ENCODE peak calls at places on chromosomes 11 and 22, in five cellular contexts. V, X, Z, C and H are unnamed samples.

GRCh38 chr11:5596611-5597201 is at the start of gene TRIM6:
- DNase-seq in X (no peak), Z (no peak), C (no peak), V (no peak), H (peak; percentile 71)

GRCh38 chr11:112619106-112619505 is 342.1 kb upstream of the NCAM1 start:
- DNase-seq in C (no peak), Z (no peak), X (no peak), V (no peak), H (no peak)

GRCh38 chr11:132643239-132643638 is 889.1 kb downstream of the OPCML start:
- DNase-seq in X (no peak), C (no peak), Z (no peak), V (no peak), H (no peak)

GRCh38 chr11:813440-814096 is 3.8 kb downstream of the RPLP2 start:
- DNase-seq in C (no peak), V (no peak), Z (no peak), X (no peak), H (no peak)

GRCh38 chr11:128757235-128757711 is 63.4 kb downstream of the FLI1 start:
- DNase-seq in V (peak; percentile 3), C (peak; percentile 93), X (no peak), Z (no peak), H (peak; percentile 29)

GRCh38 chr22:28977481-28977971 is 84.1 kb downstream of the C22orf31 start:
- DNase-seq in C (no peak), X (peak; percentile 89), V (peak; percentile 18), Z (no peak), H (no peak)

GRCh38 chr11:132099692-132100091 is 729.3 kb downstream of the NTM start:
- DNase-seq in V (no peak), C (no peak), Z (peak; percentile 27), X (no peak), H (peak; percentile 1)

GRCh38 chr11:111376453-111376871 is 2.6 kb downstream of the POU2AF1 start:
- DNase-seq in X (no peak), Z (no peak), V (no peak), C (no peak), H (no peak)

GRCh38 chr11:22786475-22786874 is 43.1 kb downstream of the SVIP start:
- DNase-seq in Z (no peak), V (no peak), X (no peak), C (peak; percentile 68), H (no peak)

GRCh38 chr22:32764330-32765116 is 37.0 kb upstream of the TIMP3 start:
- DNase-seq in Z (no peak), V (no peak), C (no peak), X (no peak), H (no peak)

GRCh38 chr22:23532756-23533155 is 47.3 kb downstream of the IGLL1 start:
- DNase-seq in C (no peak), Z (peak; percentile 18), X (no peak), V (no peak), H (no peak)

GRCh38 chr11:45096636-45097035 is 49.8 kb upstream of the PRDM11 start:
- DNase-seq in Z (no peak), X (no peak), C (no peak), V (no peak), H (no peak)

GRCh38 chr22:38467904-38468760 is at the start of gene KDELR3:
- DNase-seq in Z (peak; percentile 80), X (no peak), V (peak; percentile 15), C (no peak), H (peak; percentile 93)

GRCh38 chr11:12196335-12196734 is 85.9 kb downstream of the MICAL2 start:
- DNase-seq in V (no peak), Z (no peak), X (no peak), C (no peak), H (no peak)

GRCh38 chr11:59918987-59919589 is 19.1 kb upstream of the OOSP1 start:
- DNase-seq in Z (peak; percentile 29), X (peak; percentile 18), V (peak; percentile 56), C (no peak), H (peak; percentile 46)

GRCh38 chr11:108069947-108070346 is 51.4 kb upstream of the ACAT1 start:
- DNase-seq in C (peak; percentile 4), V (no peak), Z (no peak), X (no peak), H (no peak)

GRCh38 chr22:45482169-45482568 is 20.5 kb upstream of the FBLN1 start:
- DNase-seq in X (no peak), Z (no peak), V (no peak), C (no peak), H (no peak)

GRCh38 chr11:128620306-128621175 is 33.2 kb upstream of the ETS1 start:
- DNase-seq in Z (no peak), X (no peak), V (no peak), C (no peak), H (peak; percentile 20)

GRCh38 chr11:124897681-124898680 is at the start of gene ROBO4:
- DNase-seq in C (no peak), V (peak; percentile 22), X (peak; percentile 22), Z (peak; percentile 15), H (no peak)

GRCh38 chr11:92978226-92979111 is 9.0 kb downstream of the MTNR1B start:
- DNase-seq in C (no peak), Z (peak; percentile 78), V (no peak), X (no peak), H (peak; percentile 29)

GRCh38 chr11:110878513-110878912 is 166.3 kb upstream of the ARHGAP20 start:
- DNase-seq in Z (no peak), X (no peak), V (no peak), C (no peak), H (no peak)

GRCh38 chr11:124402326-124402922 is 3.6 kb upstream of the OR8B3 start:
- DNase-seq in X (peak; percentile 56), C (no peak), Z (peak; percentile 64), V (peak; percentile 60), H (peak; percentile 67)

GRCh38 chr11:76609736-76610370 is 60.7 kb downstream of the LRRC32 start:
- DNase-seq in X (no peak), C (no peak), V (no peak), Z (peak; percentile 5), H (no peak)

GRCh38 chr11:121328213-121328966 is 35.8 kb downstream of the SC5D start:
- DNase-seq in C (no peak), Z (no peak), X (no peak), V (no peak), H (no peak)

GRCh38 chr11:102416974-102417373 is 35.6 kb downstream of the TMEM123 start:
- DNase-seq in C (no peak), V (no peak), Z (no peak), X (no peak), H (no peak)

GRCh38 chr22:27801616-27802388 is at the start of gene MN1:
- DNase-seq in C (no peak), Z (peak; percentile 89), X (no peak), V (no peak), H (no peak)

GRCh38 chr11:102476812-102477211 is 24.2 kb upstream of the TMEM123 start:
- DNase-seq in Z (no peak), C (no peak), X (peak; percentile 95), V (no peak), H (peak; percentile 62)

GRCh38 chr11:48005878-48006277 is 25.5 kb downstream of the PTPRJ start:
- DNase-seq in Z (no peak), X (no peak), V (no peak), C (no peak), H (no peak)

GRCh38 chr11:112162761-112163669 is 879 bp downstream of the IL18 start:
- DNase-seq in C (no peak), Z (no peak), X (peak; percentile 21), V (no peak), H (no peak)

GRCh38 chr11:1001682-1002081 is 34.8 kb downstream of the MUC6 start:
- DNase-seq in X (no peak), Z (no peak), V (no peak), C (no peak), H (no peak)

DNA sequence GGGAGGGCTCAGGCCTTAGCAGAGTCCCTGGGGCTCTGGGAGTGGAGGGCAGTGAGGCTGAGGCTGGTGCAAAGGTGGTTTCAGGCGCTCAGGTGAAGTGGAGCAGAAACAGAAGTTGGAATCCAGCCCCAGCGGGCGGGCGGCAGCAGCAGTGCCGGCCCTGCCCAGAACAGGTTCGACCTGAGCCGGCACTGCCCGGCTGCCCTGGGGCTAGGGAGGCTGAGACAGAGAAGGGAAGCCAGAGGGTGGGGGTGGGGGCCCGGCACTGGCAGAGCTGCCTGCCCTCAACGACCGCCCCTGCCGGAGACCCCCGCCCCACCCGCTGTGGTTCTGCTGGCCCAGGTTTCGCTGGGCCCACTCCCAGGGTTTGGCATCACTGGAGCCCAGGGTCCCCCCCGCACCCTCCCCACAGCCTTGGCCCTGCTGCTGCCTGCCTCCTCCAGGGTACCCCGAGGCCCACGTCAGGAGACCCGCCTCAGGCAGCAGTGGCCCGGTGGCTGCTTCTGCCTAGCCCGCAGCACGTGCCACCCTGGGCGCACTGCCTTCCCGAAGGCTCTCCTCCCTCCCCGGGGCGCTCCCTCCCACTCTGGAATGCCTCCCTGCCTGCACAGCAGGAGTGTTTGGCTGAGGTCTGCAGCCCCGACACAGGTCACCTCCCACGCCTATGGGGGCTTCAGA is 13.2 kb downstream of the ASCL2 start:
- DNase-seq in C (no peak), X (no peak), V (no peak), Z (no peak), H (no peak)
- TF ChIP-seq ZBTB33 in C (no peak), X (no peak), V (no peak), Z (no peak), H (no peak)

DNA sequence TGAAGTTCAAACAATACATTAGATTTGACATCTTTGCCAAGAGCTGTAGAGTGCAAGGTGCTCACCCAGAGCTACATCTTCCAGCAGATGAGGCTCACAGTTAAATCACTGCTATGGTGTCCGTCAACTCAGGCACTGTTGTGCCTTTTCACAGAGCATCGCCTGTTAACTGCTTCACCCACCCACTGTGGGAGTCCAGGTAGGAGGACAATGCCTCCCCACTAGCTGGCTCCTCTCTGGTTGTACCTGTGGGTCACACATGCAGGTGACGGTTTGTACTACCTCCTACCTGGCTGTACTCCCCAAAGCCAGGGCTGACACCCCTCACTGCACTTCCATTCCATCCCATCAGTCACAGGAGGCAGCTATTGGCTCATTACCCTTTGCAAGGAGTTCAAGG is 84.6 kb upstream of the TOP3B start:
- DNase-seq in V (no peak), C (no peak), X (no peak), Z (no peak), H (no peak)
- TF ChIP-seq ZBTB33 in V (no peak), C (no peak), X (no peak), Z (no peak), H (no peak)

DNA sequence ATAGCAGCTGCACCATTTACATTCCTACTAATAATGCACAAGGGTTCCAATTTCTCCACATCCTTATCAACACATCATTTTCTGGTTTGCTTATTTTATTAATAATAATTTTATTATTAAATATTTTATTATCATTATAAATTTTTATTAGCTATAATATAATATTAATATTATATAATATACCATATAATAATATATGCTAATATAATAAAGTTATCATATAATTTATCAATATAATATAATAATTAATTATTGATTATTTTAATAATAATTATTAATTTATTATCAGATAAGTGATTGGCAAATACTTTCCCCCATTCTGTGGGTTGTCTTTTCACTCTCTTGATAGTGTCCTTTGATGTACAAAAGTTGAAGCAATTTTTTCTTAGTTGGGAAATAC is 27.7 kb downstream of the OR2AT4 start:
- DNase-seq in Z (no peak), C (no peak), V (no peak), X (no peak), H (no peak)
- TF ChIP-seq ZBTB33 in Z (no peak), C (no peak), V (no peak), X (no peak), H (no peak)

DNA sequence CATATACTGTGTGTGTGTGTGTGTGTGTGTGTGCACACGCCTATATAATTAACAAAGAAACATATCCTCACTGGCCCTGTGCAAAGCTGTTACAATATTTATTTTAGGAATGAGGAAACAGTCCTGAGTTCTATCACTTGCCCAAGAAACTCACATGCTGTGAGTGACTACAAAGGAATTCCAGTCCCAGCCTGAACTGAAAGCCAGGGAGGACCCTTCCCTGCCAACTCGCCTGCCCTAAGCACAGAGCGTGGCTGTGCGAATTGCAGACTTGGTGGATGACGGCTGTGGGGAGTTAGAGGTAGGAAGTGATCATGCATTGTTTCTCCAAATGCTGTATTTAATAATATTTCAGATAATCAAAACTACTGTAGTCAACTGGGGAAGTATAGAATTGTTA is 26.4 kb upstream of the CD5 start:
- DNase-seq in C (no peak), V (no peak), X (peak; percentile 34), Z (no peak), H (no peak)
- TF ChIP-seq ZBTB33 in C (no peak), V (no peak), X (no peak), Z (no peak), H (no peak)